ENCODE peak calls at places on chromosome 20, in seven cellular contexts. R is cardiac muscle cell; D is B cell; O is A549; P is Peyer's patch; W is kidney; E is CD4-positive, alpha-beta T cell. B is an unnamed sample.

GRCh38 chr20:56447227-56447626 is 21.2 kb upstream of the RTF2 start:
- DNase-seq in R (no peak), D (no peak), O (no peak), P (no peak), W (no peak), E (no peak), B (no peak)

GRCh38 chr20:56924316-56924975 is 295.3 kb downstream of the TFAP2C start:
- DNase-seq in R (no peak), D (no peak), O (no peak), P (no peak), W (no peak), E (no peak), B (no peak)

GRCh38 chr20:59623583-59623982 is 19.2 kb downstream of the PHACTR3 start:
- DNase-seq in R (no peak), D (no peak), O (no peak), P (no peak), W (no peak), E (no peak), B (no peak)

GRCh38 chr20:23132930-23133559 is 46.9 kb upstream of the CD93 start:
- DNase-seq in R (peak; percentile 37), D (no peak), O (no peak), P (no peak), W (peak; percentile 72), E (no peak), B (no peak)

GRCh38 chr20:43727980-43728590 is 1.3 kb upstream of the GTSF1L start:
- DNase-seq in R (no peak), D (no peak), O (no peak), P (peak; percentile 63), W (no peak), E (no peak), B (no peak)

GRCh38 chr20:50242863-50243609 is 52.4 kb downstream of the CEBPB start:
- DNase-seq in R (peak; percentile 75), D (no peak), O (no peak), P (no peak), W (peak; percentile 93), E (no peak), B (no peak)

GRCh38 chr20:63687419-63688233 is 8.8 kb upstream of the TNFRSF6B start:
- DNase-seq in R (no peak), D (no peak), O (no peak), P (no peak), W (peak; percentile 86), E (no peak), B (no peak)

GRCh38 chr20:49989234-49990065 is 6.7 kb downstream of the SNAI1 start:
- DNase-seq in R (peak; percentile 88), D (no peak), O (no peak), P (no peak), W (peak; percentile 91), E (no peak), B (no peak)

GRCh38 chr20:11551491-11551890 is 366.2 kb upstream of the BTBD3 start:
- DNase-seq in R (no peak), D (no peak), O (no peak), P (no peak), W (no peak), E (no peak), B (no peak)

GRCh38 chr20:43191946-43192847 is 2.5 kb upstream of the PTPRT start:
- DNase-seq in R (peak; percentile 6), D (no peak), O (peak; percentile 31), P (no peak), W (no peak), E (no peak), B (peak; percentile 62)

GRCh38 chr20:1310087-1310486 is 18.9 kb downstream of the SDCBP2 start:
- DNase-seq in R (no peak), D (no peak), O (no peak), P (no peak), W (no peak), E (no peak), B (no peak)

GRCh38 chr20:44523746-44524145 is 1.9 kb upstream of the SERINC3 start:
- DNase-seq in R (no peak), D (no peak), O (no peak), P (no peak), W (no peak), E (no peak), B (no peak)

GRCh38 chr20:53738039-53738944 is 144.7 kb upstream of the ZNF217 start:
- DNase-seq in R (peak; percentile 85), D (no peak), O (peak; percentile 67), P (peak; percentile 65), W (peak; percentile 89), E (no peak), B (no peak)

GRCh38 chr20:25584905-25585704 is at the start of gene NINL:
- DNase-seq in R (peak; percentile 77), D (peak; percentile 74), O (peak; percentile 83), P (peak; percentile 30), W (peak; percentile 85), E (peak; percentile 6), B (peak; percentile 78)

GRCh38 chr20:13118676-13119075 is 102.4 kb upstream of the ISM1 start:
- DNase-seq in R (no peak), D (no peak), O (no peak), P (no peak), W (no peak), E (no peak), B (no peak)
- TF ChIP-seq CTCF in R (no peak), D (no peak), O (no peak), P (no peak), W (no peak), E (no peak), B (no peak)

GRCh38 chr20:38387953-38388352 is 41.7 kb downstream of the LBP start:
- DNase-seq in R (no peak), D (no peak), O (no peak), P (no peak), W (no peak), E (no peak), B (no peak)
- TF ChIP-seq CTCF in R (no peak), D (no peak), O (peak; percentile 11), P (no peak), W (no peak), E (no peak), B (no peak)

DNA sequence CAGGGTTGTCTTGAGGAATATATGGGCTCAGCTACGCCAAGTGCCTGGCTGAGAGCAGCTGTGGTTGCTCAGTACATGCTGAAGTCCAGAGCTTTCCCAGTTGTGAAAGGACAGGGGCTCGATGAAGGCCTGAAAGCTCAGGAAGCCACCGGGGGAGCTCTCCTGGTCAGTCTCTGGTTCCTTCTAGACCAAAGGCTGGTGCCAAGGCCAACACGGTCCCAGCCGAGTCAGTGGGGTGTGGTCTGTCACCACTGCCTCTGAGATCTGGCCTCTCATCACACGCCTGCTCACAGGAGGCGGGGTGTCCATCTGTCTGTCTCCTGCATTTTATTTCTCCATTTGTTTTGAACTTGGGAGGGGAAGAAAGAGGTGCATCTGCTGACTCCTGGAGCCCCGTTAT is 4.9 kb upstream of the FAM83C start:
- DNase-seq in R (no peak), D (no peak), O (no peak), P (no peak), W (no peak), E (no peak), B (no peak)
- TF ChIP-seq CTCF in R (no peak), D (no peak), O (no peak), P (no peak), W (no peak), E (no peak), B (no peak)

GRCh38 chr20:8039048-8039447 is 19.5 kb upstream of the TMX4 start:
- DNase-seq in R (no peak), D (no peak), O (no peak), P (no peak), W (no peak), E (no peak), B (no peak)
- TF ChIP-seq CTCF in R (no peak), D (no peak), O (no peak), P (no peak), W (no peak), E (no peak), B (no peak)

GRCh38 chr20:16806061-16806460 is 57.9 kb downstream of the OTOR start:
- DNase-seq in R (no peak), D (no peak), O (no peak), P (no peak), W (no peak), E (no peak), B (no peak)

GRCh38 chr20:16804793-16805187 is 56.6 kb downstream of the OTOR start:
- DNase-seq in R (no peak), D (no peak), O (no peak), P (no peak), W (no peak), E (no peak), B (no peak)

GRCh38 chr20:16816192-16816591 is 68.0 kb downstream of the OTOR start:
- DNase-seq in R (no peak), D (no peak), O (no peak), P (no peak), W (no peak), E (no peak), B (no peak)

GRCh38 chr20:16806886-16807285 is 58.7 kb downstream of the OTOR start:
- DNase-seq in R (no peak), D (no peak), O (no peak), P (no peak), W (no peak), E (no peak), B (no peak)

DNA sequence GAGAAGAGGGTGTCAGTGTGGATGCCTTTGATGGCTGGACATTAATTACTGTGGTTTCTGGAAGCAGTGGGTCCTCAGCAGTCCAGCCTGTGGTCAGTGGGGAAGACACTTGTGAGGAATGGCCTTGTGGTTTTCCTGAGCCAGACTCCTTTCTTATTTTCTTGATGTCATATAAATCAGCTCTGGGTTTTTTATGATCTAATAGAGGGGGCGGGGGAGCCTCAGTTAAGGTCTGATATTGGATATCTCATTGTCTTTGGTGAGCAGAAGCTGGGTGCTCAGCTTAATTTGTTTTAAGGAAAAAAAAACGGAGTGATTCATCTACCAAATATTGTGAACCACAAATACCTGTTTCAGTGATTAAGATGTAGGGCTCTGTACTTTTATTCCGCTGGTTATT is 62.1 kb downstream of the OTOR start:
- DNase-seq in R (no peak), D (no peak), O (no peak), P (no peak), W (no peak), E (no peak), B (no peak)
- TF ChIP-seq CTCF in R (no peak), D (no peak), O (no peak), P (no peak), W (no peak), E (no peak), B (no peak)

DNA sequence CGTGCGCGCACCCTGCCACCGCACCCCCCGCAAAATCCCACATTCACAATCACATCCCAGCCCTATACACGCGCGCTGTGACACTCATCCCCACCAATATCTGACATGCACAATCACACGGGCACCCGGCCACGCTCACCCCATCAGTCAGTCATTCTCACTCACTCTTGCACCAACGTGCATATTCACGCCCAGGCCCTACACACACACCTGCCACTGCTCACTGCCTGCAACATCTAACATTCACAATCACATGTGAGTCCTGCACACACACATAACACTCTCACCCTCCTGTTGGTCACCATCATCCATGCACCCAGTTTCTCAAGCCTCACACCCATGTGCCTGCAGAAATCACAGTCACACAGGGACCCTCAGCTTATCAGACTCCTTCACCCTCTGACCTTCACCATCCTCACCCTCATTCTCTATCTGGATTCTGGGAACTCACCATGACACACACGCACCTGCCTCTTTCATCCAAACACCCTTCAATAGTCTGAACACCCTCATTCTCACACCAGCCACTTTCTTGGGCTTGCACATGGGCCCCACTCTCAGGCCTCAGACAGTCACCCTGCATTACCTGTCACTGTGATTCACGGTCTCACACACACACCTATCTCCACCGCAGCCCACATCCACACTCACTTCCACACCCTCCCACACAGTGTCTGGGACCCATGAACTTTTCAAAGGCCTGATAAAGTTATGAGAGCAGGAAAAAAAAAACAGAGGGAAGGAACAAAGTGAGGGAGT is 748 bp upstream of the ATP9A start:
- DNase-seq in R (peak; percentile 7), D (no peak), O (no peak), P (no peak), W (no peak), E (no peak), B (no peak)
- TF ChIP-seq CTCF in R (no peak), D (no peak), O (no peak), P (no peak), W (no peak), E (no peak), B (no peak)